ENCODE peak calls at places on chromosomes 16 and 17, in seven cellular contexts. U, K, S, I, L, A and M are unnamed samples.

GRCh38 chr16:4649744-4650442 is 25.3 kb downstream of the MGRN1 start:
- DNase-seq in I (no peak), S (no peak), U (no peak), K (no peak), L (no peak), A (no peak), M (no peak)

GRCh38 chr16:4283939-4284338 is 11.1 kb upstream of the TFAP4 start:
- DNase-seq in S (no peak), U (no peak), K (peak), I (no peak), L (no peak), A (no peak), M (no peak)

GRCh38 chr17:3572231-3572630 is 14.6 kb upstream of the TRPV3 start:
- DNase-seq in U (no peak), I (no peak), L (no peak), S (no peak), K (no peak), A (no peak), M (no peak)

GRCh38 chr17:80047176-80047575 is 10.7 kb downstream of the CCDC40 start:
- DNase-seq in I (no peak), K (no peak), S (no peak), U (no peak), A (no peak), L (no peak), M (peak)

GRCh38 chr16:83247767-83248372 is 559.9 kb upstream of the HSBP1 start:
- DNase-seq in S (no peak), K (no peak), L (no peak), U (no peak), A (no peak), I (no peak), M (no peak)

GRCh38 chr17:37301288-37301687 is 74.5 kb upstream of the C17orf78 start:
- DNase-seq in L (no peak), K (peak), U (no peak), S (no peak), I (no peak), A (no peak), M (no peak)

GRCh38 chr16:25012525-25012991 is 2.6 kb downstream of the ARHGAP17 start:
- DNase-seq in U (no peak), A (no peak), L (no peak), S (no peak), I (no peak), K (peak), M (no peak)

GRCh38 chr16:575354-576196 is 5.8 kb downstream of the PIGQ start:
- DNase-seq in L (no peak), U (no peak), I (no peak), S (no peak), K (no peak), A (no peak), M (no peak)

GRCh38 chr17:47998044-47998443 is 27.1 kb downstream of the CDK5RAP3 start:
- DNase-seq in S (no peak), I (no peak), U (no peak), L (no peak), K (no peak), A (no peak), M (no peak)

GRCh38 chr17:43025766-43026537 is 921 bp downstream of the RND2 start:
- DNase-seq in U (no peak), A (no peak), I (no peak), S (no peak), L (no peak), K (no peak), M (no peak)

GRCh38 chr17:5237541-5238016 is 2.9 kb upstream of the SCIMP start:
- DNase-seq in S (no peak), U (no peak), K (peak), L (peak), I (peak), A (peak), M (peak)

GRCh38 chr17:77875051-77875780 is 83.3 kb upstream of the TNRC6C start:
- DNase-seq in K (peak), A (no peak), I (no peak), L (no peak), S (no peak), U (no peak), M (peak)

GRCh38 chr16:1065466-1066128 is 7.0 kb upstream of the SSTR5 start:
- DNase-seq in K (no peak), U (no peak), S (no peak), I (no peak), A (no peak), L (no peak), M (no peak)

GRCh38 chr16:49415083-49415482 is 41.5 kb downstream of the C16orf78 start:
- DNase-seq in I (no peak), L (no peak), K (no peak), A (no peak), S (no peak), U (no peak), M (no peak)

GRCh38 chr17:74972107-74972972 is at the start of gene HID1:
- DNase-seq in I (peak), A (peak), L (peak), S (peak), K (no peak), U (peak), M (peak)

GRCh38 chr16:19393226-19394074 is 24.2 kb upstream of the TMC5 start:
- DNase-seq in K (peak), I (no peak), L (no peak), S (no peak), U (no peak), A (no peak), M (no peak)

GRCh38 chr17:34151081-34151480 is 104.0 kb upstream of the CCL2 start:
- DNase-seq in U (no peak), I (no peak), L (no peak), S (no peak), K (no peak), A (no peak), M (no peak)

GRCh38 chr16:17149904-17150483 is 320.8 kb downstream of the XYLT1 start:
- DNase-seq in A (no peak), I (no peak), K (no peak), S (no peak), U (no peak), L (no peak), M (no peak)

GRCh38 chr16:71943887-71944286 is 48.6 kb downstream of the IST1 start:
- DNase-seq in U (no peak), S (no peak), K (no peak), L (no peak), A (no peak), I (no peak), M (no peak)

DNA sequence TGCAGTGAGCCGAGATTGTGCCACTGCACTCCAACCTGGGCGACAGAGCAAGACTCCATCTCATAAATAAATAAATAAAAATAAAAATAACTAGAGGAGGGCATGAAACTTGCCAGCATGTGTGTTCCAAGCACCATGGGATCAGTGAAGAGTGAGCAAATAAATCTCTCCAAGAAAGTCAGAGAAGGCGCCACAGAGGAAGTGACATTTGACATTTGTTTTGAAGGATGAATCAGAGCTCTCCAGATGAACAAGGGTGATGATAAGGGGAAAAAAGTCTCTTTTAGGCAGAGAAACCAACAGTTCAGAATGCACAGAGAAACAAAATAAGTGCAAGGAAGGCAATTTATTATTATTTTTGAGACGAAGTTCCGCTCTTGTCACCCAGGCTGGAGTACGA is 50.3 kb downstream of the IST1 start:
- DNase-seq in K (no peak), A (no peak), L (no peak), U (no peak), S (no peak), I (no peak), M (no peak)
- H3K27ac ChIP-seq in K (no peak), A (no peak), L (no peak), U (no peak), S (no peak), I (no peak), M (no peak)

DNA sequence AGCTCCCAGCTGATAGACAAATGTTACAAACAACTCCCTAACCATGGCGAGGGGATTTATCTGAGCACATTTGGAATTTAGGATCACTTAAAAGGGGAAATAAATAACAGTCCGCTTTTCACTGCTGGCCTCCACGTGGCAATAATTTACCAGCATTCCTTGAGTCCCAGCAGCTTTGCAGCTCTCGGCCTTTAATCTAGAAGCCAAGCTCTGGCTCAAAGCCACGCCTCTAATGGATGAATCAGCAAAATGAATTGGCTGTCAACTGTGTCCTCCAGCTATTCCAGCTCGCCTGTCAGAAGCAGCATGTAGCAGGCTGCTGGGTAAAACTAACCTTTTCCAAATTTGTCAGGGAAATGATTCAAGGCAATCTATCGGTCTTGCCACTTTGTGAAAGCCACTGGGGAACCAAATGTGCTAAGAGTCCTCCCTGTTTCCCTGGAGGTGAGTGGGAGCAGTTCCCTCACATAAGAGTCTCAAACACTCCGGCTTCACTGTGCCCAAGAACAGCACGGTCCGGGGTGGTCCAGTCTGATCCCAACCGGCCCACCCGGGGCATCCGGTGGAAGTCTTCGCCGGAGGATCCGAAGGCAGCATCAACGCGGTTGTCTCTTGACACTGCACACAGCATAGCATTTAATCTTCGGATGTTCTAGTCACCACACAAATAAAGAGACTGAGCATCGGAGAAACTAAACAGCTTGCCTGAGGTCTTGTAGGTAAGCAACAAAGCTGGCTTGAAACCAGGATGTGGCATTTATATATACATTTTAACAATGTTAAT is 143.3 kb downstream of the PARN start:
- DNase-seq in U (peak), L (peak), A (peak), S (peak), I (peak), K (peak), M (peak)
- H3K27ac ChIP-seq in U (peak), L (no peak), A (peak), S (peak), I (peak), K (peak), M (peak)

DNA sequence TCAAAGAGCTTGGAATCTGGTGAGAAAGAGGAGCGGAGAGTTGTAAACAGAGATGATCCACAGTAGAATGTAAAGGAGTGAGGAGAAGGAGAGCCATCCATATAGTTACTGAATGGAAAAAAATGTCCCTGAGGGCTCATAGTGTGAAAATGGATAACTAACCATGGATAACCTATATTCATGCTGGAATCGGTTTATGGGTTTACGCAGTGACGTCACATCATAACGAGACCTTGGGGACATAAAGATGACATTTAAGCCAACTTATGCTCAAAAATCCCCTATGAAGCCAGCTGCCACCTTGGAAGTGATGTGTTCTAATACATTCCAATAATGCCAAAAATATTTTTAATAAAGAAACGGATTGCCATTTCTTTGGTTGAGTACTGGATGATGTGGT is 22.5 kb downstream of the IRX6 start:
- DNase-seq in U (no peak), K (no peak), I (no peak), S (no peak), L (no peak), A (no peak), M (no peak)
- H3K27ac ChIP-seq in U (no peak), K (no peak), I (no peak), S (no peak), L (no peak), A (no peak), M (no peak)

DNA sequence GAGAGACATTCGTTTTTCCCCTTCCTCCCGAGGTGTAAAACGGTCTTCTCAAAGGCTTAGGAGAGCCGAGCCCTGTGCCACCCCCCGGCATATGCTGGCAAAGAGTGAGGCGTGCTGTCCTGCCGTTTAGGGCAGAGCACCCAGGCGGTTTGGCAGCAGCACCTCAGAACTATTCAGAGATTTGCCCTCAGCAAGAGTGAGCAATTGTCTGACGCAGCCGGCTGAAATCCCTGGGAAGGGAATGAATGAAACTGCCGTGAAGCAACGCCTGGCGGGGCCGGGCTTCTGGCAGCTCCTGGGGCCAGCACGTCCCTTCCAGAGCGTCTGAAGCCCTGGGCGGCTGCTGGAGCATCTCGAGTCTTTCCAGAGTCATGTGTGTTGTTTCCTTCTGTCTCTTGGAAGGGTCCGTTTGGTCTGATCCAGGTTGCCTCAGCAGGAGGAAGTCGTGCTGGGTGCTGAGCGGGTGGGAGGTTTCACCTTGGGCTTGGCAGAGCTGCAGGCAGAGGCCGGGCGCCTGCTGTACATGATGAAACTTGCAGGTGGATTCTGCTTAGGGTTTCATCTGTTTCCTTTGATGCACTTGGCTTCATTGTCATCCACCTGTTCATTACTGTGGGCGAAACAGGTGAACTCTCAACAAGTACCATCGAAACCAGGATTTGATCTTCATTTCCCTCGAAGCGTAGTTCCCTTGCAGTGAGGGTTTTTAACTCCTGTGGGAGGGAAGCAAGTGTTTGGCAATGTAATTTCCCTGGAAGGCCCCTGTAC is 35.4 kb downstream of the TBCD start:
- DNase-seq in S (peak), L (no peak), K (no peak), A (no peak), I (no peak), U (peak), M (peak)
- H3K27ac ChIP-seq in S (peak), L (no peak), K (no peak), A (no peak), I (no peak), U (no peak), M (peak)

GRCh38 chr17:18247613-18248001 is 10.9 kb downstream of the FLII start:
- DNase-seq in K (no peak), S (peak), U (peak), L (no peak), I (no peak), A (peak), M (peak)
- H3K27ac ChIP-seq in K (no peak), S (peak), U (peak), L (no peak), I (no peak), A (peak), M (no peak)

GRCh38 chr17:63277629-63278028 is 168.5 kb downstream of the CYB561 start:
- DNase-seq in L (no peak), A (no peak), U (no peak), S (no peak), K (peak), I (no peak), M (no peak)

GRCh38 chr17:63275968-63276349 is 170.1 kb downstream of the CYB561 start:
- DNase-seq in K (peak), S (no peak), I (no peak), L (no peak), U (no peak), A (no peak), M (no peak)

GRCh38 chr17:63276821-63277220 is 169.3 kb downstream of the CYB561 start:
- DNase-seq in U (no peak), S (no peak), A (no peak), L (no peak), I (no peak), K (no peak), M (no peak)

GRCh38 chr17:63275318-63275967 is 170.7 kb downstream of the CYB561 start:
- DNase-seq in L (no peak), S (no peak), K (peak), A (no peak), I (no peak), U (no peak), M (no peak)

DNA sequence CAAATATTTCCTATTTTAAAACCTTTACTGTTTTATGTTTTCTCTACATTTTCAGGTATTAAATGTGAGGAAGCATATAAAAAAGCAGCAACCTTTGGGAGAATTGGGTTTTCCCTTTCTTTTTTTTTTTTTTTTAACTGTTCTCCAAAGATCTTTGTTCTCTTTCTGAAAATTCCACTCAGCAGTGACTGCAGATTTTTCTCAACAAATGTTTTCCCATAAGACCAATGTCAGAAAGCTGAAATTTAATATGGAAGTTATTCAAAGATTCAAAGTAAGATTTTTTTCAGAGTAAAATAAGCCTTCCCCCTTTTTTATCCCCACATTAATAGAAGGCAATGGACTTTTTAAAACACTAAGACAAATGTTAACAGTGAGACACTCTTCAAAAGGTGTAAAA is 169.7 kb downstream of the CYB561 start:
- DNase-seq in S (no peak), K (no peak), A (no peak), I (no peak), L (no peak), U (no peak), M (no peak)
- H3K27ac ChIP-seq in S (no peak), K (no peak), A (peak), I (no peak), L (no peak), U (no peak), M (no peak)

DNA sequence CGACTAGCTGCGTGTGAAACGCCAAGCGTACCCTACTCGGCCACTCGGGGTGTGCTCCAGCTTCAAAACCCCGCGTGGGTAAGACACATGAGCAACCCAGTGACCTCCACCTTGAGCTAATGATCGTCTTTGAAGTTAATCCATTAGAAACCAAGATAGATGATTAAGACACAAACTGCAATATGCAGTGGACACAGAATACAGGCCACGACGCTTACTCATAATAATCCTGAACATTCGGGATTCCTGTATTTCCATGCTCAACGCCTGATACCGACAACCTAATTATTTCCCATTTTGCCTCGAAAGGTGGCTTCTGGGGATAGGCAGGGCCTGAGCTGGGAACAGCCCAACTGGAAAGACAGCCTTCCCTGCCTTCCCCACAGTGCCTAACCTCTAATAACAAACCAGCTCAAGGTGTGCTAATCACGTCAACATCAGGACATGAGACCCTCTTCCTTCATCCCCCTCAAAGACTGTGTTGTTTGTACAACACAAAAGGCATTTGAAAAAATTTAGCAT is 504 bp upstream of the COPRS start:
- DNase-seq in L (peak), K (no peak), I (no peak), U (no peak), S (no peak), A (no peak), M (no peak)
- H3K27ac ChIP-seq in L (no peak), K (no peak), I (peak), U (no peak), S (no peak), A (peak), M (no peak)

GRCh38 chr17:76264425-76264754 is 758 bp upstream of the UBALD2 start:
- DNase-seq in K (no peak), S (no peak), L (no peak), U (no peak), A (no peak), I (no peak), M (no peak)
- H3K27ac ChIP-seq in K (peak), S (peak), L (no peak), U (peak), A (peak), I (peak), M (peak)

GRCh38 chr17:50445730-50446305 is 19.8 kb downstream of the ACSF2 start:
- DNase-seq in S (no peak), I (no peak), U (no peak), A (no peak), K (peak), L (no peak), M (no peak)
- H3K27ac ChIP-seq in S (peak), I (no peak), U (no peak), A (no peak), K (no peak), L (no peak), M (no peak)

GRCh38 chr17:82931696-82932060 is 91.9 kb upstream of the ZNF750 start:
- DNase-seq in U (no peak), S (peak), L (no peak), A (peak), I (no peak), K (peak), M (peak)
- H3K27ac ChIP-seq in U (no peak), S (peak), L (no peak), A (no peak), I (no peak), K (peak), M (peak)